ENCODE peak calls at places on chromosomes 6 and 20, in four cellular contexts. E, H, T and V are unnamed samples.

GRCh38 chr20:5696011-5696559 is 54.1 kb upstream of the SHLD1 start:
- DNase-seq in E (peak), H (no peak), T (peak), V (no peak)

GRCh38 chr20:23782366-23782983 is 31.7 kb upstream of the CST1 start:
- DNase-seq in E (no peak), H (no peak), T (peak), V (no peak)

GRCh38 chr6:124487778-124488431 is 474.3 kb upstream of the RNF217 start:
- DNase-seq in E (no peak), H (no peak), T (peak), V (no peak)

GRCh38 chr6:17705778-17706579 is 746 bp downstream of the NUP153 start:
- DNase-seq in E (no peak), H (peak), T (peak), V (peak)

GRCh38 chr6:168525926-168526630 is 85.1 kb downstream of the SMOC2 start:
- DNase-seq in E (no peak), H (no peak), T (no peak), V (no peak)

GRCh38 chr6:132275253-132275970 is 125.9 kb downstream of the MOXD1 start:
- DNase-seq in E (no peak), H (no peak), T (no peak), V (no peak)

GRCh38 chr6:23547851-23548250 is 578.2 kb upstream of the NRSN1 start:
- DNase-seq in E (no peak), H (no peak), T (no peak), V (no peak)

GRCh38 chr6:68958327-68958726 is 323.2 kb downstream of the ADGRB3 start:
- DNase-seq in E (no peak), H (no peak), T (peak), V (no peak)

GRCh38 chr6:170176621-170177382 is 114.1 kb downstream of the DLL1 start:
- DNase-seq in E (no peak), H (no peak), T (no peak), V (peak)

GRCh38 chr6:163923658-163924411 is 509.3 kb downstream of the QKI start:
- DNase-seq in E (no peak), H (no peak), T (no peak), V (no peak)

GRCh38 chr6:71031912-71032311 is 75.1 kb upstream of the B3GAT2 start:
- DNase-seq in E (no peak), H (no peak), T (peak), V (no peak)

GRCh38 chr6:139886396-139886795 is 511.9 kb upstream of the CITED2 start:
- DNase-seq in E (no peak), H (no peak), T (no peak), V (no peak)

GRCh38 chr6:157221049-157221816 is 102.1 kb downstream of the TMEM242 start:
- DNase-seq in E (peak), H (peak), T (peak), V (peak)

GRCh38 chr20:5504061-5504739 is 187.4 kb upstream of the PROKR2 start:
- DNase-seq in E (peak), H (no peak), T (peak), V (no peak)

GRCh38 chr6:106188104-106188794 is 102.1 kb downstream of the PRDM1 start:
- DNase-seq in E (no peak), H (no peak), T (no peak), V (no peak)

GRCh38 chr6:165827190-165827518 is 164.1 kb upstream of the PDE10A start:
- DNase-seq in E (no peak), H (no peak), T (no peak), V (no peak)

GRCh38 chr6:129936329-129937165 is 75.4 kb upstream of the TMEM244 start:
- DNase-seq in E (no peak), H (peak), T (peak), V (no peak)

GRCh38 chr6:106574729-106575458 is 54.4 kb downstream of the RTN4IP1 start:
- DNase-seq in E (no peak), H (no peak), T (peak), V (no peak)

GRCh38 chr6:161139766-161140553 is 133.9 kb downstream of the AGPAT4 start:
- DNase-seq in E (peak), H (no peak), T (no peak), V (no peak)

GRCh38 chr6:144468709-144469108 is 183.6 kb downstream of the UTRN start:
- DNase-seq in E (no peak), H (no peak), T (no peak), V (no peak)

GRCh38 chr6:43924222-43924702 is 154.3 kb downstream of the VEGFA start:
- DNase-seq in E (no peak), H (peak), T (peak), V (no peak)

GRCh38 chr6:43927525-43928210 is 157.7 kb downstream of the VEGFA start:
- DNase-seq in E (no peak), H (no peak), T (no peak), V (no peak)

GRCh38 chr6:43923376-43924221 is 153.6 kb downstream of the VEGFA start:
- DNase-seq in E (no peak), H (no peak), T (peak), V (no peak)

GRCh38 chr6:43929511-43929910 is 159.5 kb downstream of the VEGFA start:
- DNase-seq in E (no peak), H (no peak), T (no peak), V (no peak)

GRCh38 chr6:43926644-43927524 is 156.9 kb downstream of the VEGFA start:
- DNase-seq in E (peak), H (no peak), T (peak), V (no peak)
- TF ChIP-seq CTCF in E (no peak), H (no peak), T (no peak), V (no peak)

DNA sequence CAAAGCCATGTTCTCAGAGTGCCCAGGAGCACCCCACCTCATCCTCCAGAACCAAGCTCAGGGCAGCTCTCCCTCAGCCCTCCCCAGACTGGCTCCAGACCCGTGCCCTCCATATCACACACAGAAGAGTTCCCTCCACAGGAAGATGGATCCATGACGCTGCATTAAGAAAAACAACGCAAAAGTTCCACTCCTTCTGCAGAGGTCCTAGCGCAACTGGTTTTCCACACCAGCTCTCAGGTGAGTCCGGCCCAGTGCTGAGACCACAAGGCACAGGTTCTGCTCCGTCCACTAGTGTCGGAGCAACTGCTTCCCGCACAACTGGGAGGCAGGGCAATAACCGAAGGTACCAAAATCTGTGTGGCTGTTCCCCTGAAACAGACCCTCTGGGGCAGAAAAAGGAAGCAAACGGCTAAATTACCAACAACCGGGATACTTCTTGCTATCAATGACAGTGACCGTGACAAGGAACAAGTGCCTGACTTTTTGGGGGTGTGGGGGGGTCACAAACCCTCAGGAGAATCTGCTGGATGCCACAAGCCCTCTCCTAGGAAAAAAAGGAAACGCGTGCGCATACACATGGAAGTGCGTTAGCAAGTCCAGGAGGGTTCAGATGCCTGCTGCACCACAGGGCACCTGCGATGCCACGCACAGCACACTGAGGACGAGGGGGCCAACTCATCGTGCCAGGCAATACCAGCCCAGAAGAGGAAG is 49.2 kb downstream of the MYH7B start:
- DNase-seq in E (no peak), H (no peak), T (no peak), V (no peak)
- H3K4me3 ChIP-seq in E (no peak), H (no peak), T (no peak), V (no peak)

DNA sequence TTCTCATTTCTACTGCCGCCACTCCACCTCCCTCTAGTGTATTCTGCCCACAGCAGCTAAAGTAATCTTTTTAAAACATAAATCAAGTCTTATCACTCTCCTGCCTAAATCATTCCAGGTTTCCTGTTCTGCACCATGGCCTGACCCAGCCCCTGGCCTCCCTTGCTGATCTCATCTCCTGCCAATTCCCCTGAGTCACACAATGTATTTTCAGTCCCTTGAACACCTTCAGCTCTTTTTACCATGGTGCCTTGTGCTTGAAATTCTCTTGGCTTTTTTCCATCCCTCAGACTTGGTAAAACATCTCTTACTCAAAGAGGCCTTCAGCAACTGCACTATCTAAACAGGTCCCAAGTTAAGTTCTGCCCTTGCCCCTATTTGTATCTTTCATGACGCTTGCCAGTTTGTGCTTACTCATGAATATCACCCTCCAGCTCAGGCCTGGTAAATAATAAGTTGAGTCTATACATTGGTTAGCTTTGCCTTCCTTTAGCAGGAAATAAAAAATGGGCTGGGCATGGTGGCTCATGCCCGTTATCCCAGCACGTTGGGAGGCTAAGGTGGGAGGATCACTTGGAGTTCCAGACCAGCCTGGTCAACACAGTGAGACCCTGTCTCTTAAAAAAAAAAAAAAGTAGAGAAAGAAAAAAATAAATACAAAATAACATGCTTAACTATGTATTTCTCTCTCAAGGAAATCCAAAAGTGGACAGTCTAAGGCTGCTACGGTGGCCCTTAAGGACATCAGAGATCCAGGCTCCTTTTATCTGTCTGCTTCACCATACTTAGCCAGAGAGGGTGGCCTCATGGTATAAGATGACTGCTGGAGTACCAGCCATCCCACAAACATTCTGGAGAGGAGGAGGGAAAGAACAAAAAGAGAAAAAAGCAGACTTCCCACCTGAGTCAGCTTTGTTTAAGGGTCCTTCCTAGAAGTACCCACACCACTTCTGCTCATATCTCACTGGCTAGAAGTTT is 62.2 kb downstream of the ARFGEF2 start:
- DNase-seq in E (no peak), H (no peak), T (peak), V (no peak)
- H3K27ac ChIP-seq in E (peak), H (no peak), T (no peak), V (no peak)

DNA sequence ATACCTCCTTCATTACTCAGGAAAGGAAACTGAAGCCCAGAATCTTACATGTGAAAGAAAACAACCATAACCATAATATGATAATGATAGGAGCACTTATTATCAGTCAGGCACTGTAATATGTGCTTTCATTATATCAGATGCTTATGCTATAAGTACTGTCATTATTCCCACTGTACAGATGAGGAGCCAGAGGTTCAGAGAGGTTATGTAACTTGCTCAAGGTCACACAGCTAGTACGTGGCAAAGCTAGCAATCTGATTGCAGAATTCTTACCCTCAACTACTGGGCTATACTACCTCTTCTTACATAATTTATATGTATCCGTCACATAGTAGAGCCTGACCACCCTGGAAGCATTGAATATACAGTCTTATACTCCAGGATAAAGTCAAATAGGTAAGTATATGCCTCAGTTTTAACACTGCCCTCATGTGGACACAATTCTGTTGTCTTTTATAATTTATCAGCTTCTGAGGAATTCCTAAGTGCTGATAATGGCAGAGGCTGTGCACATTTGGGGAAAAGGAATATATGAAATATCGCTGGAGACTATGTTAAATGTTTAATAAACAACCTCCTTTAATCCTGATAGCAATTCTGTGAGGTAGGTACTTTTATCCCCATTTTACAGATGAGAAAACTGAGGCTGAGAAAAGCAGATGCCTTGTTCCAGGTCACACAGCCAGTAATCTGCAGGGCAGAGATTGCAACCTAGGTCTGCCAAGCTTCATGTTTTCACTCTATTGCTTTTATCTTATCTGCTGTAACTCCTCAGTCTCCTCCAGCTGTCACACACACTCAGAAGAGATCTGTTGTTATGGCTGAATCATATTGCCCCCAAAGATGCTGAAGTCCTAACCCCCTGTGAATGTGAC is 13.4 kb downstream of the BCAS1 start:
- DNase-seq in E (no peak), H (no peak), T (no peak), V (no peak)
- TF ChIP-seq CTCF in E (no peak), H (no peak), T (no peak), V (no peak)